ENCODE peak calls at places on chromosomes 12 and 14, in seven cellular contexts. Z is H1, F is mesendoderm, I is mesenchymal stem cell, D is neuronal stem cell, X is IMR-90, C is trophoblast cell. B is an unnamed sample.

GRCh38 chr12:102740157-102741032 is 176.6 kb downstream of the PAH start:
- DNase-seq in D (no peak), I (peak; percentile 47), X (peak; percentile 36), C (no peak), F (peak; percentile 17), Z (no peak), B (no peak)

GRCh38 chr12:40158592-40159111 is 52.8 kb upstream of the SLC2A13 start:
- DNase-seq in C (no peak), F (no peak), X (no peak), I (no peak), D (no peak), Z (no peak), B (no peak)

GRCh38 chr12:96501908-96502307 is 12.5 kb downstream of the CFAP54 start:
- DNase-seq in Z (no peak), X (no peak), F (no peak), D (no peak), C (no peak), I (no peak), B (no peak)

GRCh38 chr14:50823051-50823762 is 7.8 kb downstream of the NIN start:
- DNase-seq in F (peak; percentile 35), Z (no peak), D (no peak), C (peak; percentile 51), I (peak; percentile 57), X (no peak), B (no peak)

GRCh38 chr14:55071870-55072640 is 20.6 kb downstream of the MAPK1IP1L start:
- DNase-seq in Z (no peak), F (no peak), I (peak; percentile 95), X (peak; percentile 94), D (no peak), C (peak; percentile 4), B (no peak)

GRCh38 chr12:67910360-67911292 is 78.6 kb upstream of the IFNG-AS1 start:
- DNase-seq in D (no peak), I (peak; percentile 67), X (peak; percentile 95), Z (no peak), C (peak; percentile 32), F (no peak), B (no peak)

GRCh38 chr14:92686763-92687427 is 61.5 kb downstream of the LGMN start:
- DNase-seq in X (peak; percentile 43), C (peak; percentile 75), D (peak; percentile 84), F (peak; percentile 91), I (peak; percentile 77), Z (peak; percentile 66), B (peak; percentile 93)

GRCh38 chr12:50927356-50927755 is 25.0 kb upstream of the HIGD1C start:
- DNase-seq in I (no peak), Z (no peak), D (no peak), C (no peak), F (no peak), X (no peak), B (no peak)

GRCh38 chr14:101004954-101005353 is 101.4 kb upstream of the RTL1 start:
- DNase-seq in D (no peak), I (no peak), F (no peak), X (peak; percentile 87), C (no peak), Z (no peak), B (no peak)

GRCh38 chr14:101195309-101195724 is 291.8 kb upstream of the RTL1 start:
- DNase-seq in I (no peak), C (no peak), F (no peak), X (no peak), D (no peak), Z (no peak), B (peak; percentile 13)

DNA sequence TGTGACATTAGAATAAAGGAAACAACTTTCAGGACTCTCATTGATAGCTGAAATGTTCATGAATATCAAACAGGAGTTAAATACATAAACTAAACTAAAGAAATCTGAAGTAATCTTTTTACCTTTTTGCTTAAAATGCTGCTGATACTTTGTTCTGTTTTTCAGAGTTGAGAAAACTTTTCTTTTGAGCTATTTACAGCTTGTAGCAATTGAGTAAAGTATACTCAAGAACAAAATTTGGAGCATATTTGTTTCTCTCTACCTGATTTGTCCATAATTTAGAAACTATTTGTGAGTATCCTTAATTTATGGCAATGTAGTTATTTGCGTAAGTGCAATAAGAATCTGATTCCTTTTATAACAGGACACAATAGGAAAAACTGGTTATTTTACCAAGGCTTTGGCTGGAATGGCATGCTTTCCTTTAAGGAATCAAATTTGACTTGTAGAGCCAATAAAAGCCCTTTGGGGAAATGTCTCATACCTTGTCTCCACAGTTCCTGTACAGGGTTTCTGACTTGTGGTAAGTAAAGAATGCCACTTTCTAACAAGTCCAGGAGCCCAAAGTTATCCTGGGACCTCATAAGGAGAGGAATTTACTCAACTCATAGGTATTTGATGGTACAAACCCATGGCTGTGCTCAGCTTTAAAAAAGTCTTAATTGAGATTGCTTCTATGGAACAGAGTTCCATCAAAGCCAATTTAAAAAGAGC is 195.7 kb downstream of the TMEM117 start:
- DNase-seq in I (no peak), D (no peak), C (no peak), F (peak; percentile 7), Z (no peak), X (peak; percentile 28), B (no peak)
- H2BK120ac ChIP-seq in I (no peak overlapping the region), D (no peak overlapping the region), C (no peak overlapping the region), F (no peak overlapping the region), Z (no peak overlapping the region), X (no peak overlapping the region), B (no peak overlapping the region)

GRCh38 chr12:47221256-47222023 is 141.7 kb upstream of the AMIGO2 start:
- DNase-seq in F (no peak), Z (no peak), C (no peak), I (no peak), D (no peak), X (no peak), B (no peak)

GRCh38 chr12:47223848-47224213 is 144.1 kb upstream of the AMIGO2 start:
- DNase-seq in F (no peak), D (no peak), Z (no peak), I (peak; percentile 32), C (no peak), X (peak; percentile 22), B (no peak)

GRCh38 chr12:47224563-47225133 is 144.9 kb upstream of the AMIGO2 start:
- DNase-seq in F (no peak), D (no peak), C (no peak), Z (no peak), I (no peak), X (no peak), B (no peak)

GRCh38 chr12:47222592-47222959 is 142.8 kb upstream of the AMIGO2 start:
- DNase-seq in C (no peak), Z (peak; percentile 19), D (no peak), F (peak; percentile 65), X (no peak), I (no peak), B (peak; percentile 60)

DNA sequence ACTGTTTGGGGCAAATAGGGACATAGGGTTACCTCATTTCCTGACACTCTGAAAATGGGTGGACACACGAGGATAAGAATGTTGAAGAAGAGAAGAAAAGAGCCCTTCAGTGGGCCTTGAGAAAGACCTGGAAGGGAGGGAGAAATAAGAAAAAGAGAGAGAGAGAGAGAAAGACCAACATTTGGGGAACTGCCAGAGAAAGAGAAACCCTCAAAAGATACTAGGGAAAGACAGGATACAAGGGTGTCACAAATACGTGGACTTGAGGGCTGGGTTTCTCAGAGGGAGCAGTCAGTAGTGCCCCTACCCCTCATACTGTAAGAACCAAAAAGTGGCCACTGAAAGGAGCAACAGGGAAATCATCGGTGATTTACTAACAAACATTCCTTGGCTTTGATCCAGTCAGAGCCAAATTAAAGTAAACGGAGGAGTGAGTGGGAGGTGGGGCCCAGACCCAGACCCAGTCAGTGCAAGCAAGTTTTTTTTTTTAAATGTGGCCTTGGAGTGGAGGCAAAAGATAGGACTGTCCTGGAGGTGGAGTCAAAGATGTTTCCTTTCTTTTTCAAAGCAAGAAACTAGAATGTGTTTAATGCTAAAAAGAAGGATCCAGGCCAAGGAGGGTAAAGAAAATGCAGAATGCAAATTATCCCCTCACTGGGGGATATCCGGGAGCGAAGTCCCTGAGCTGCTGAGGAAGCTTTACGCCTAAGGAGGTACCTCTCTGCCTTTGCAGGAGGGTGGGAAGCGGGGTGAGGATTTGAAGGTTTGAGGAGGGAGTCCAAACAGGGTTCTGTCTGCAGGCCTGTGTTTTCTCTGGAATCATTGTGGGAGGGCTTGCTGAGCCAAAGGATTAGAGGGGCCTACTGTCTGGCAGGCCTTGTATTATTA is 143.4 kb upstream of the AMIGO2 start:
- DNase-seq in F (peak; percentile 91), D (no peak), I (peak; percentile 34), X (no peak), C (no peak), Z (peak; percentile 33), B (peak; percentile 85)
- H2BK120ac ChIP-seq in F (peak overlapping the region; percentile 93), D (no peak overlapping the region), I (peak overlapping the region; percentile 62), X (peak overlapping the region; percentile 73), C (peak overlapping the region; percentile 91), Z (peak overlapping the region; percentile 59), B (no peak overlapping the region)

GRCh38 chr14:43894534-43894933 is 612.5 kb downstream of the FSCB start:
- DNase-seq in X (peak; percentile 0), C (no peak), Z (no peak), I (peak; percentile 9), F (peak; percentile 65), D (no peak), B (no peak)
- H2BK120ac ChIP-seq in X (no peak overlapping the region), C (no peak overlapping the region), Z (no peak overlapping the region), I (no peak overlapping the region), F (no peak overlapping the region), D (no peak overlapping the region), B (no peak overlapping the region)

GRCh38 chr14:63432228-63432627 is 110.9 kb downstream of the PPP2R5E start:
- DNase-seq in X (no peak), C (no peak), Z (no peak), D (no peak), I (no peak), F (no peak), B (no peak)
- H2BK120ac ChIP-seq in X (no peak overlapping the region), C (no peak overlapping the region), Z (no peak overlapping the region), D (no peak overlapping the region), I (no peak overlapping the region), F (no peak overlapping the region), B (no peak overlapping the region)

DNA sequence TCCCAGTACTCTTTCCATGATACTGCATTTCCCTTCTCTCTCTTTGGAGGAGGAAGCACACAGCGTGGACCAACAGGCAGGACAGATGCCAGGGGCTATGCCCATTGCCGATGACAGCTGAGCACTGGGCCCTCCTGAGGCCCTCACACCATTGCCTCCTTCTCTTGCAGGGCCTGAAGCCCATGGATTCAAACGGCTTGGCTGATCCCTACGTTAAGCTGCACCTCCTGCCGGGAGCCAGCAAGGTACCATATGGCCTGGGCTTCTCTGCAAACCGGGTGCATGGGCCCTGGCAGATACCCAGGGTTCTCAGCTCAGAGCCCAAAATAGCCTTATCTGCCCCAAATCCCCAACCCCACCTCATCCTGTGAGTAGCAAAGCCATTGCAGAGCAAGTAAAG is 25.2 kb upstream of the OAS1 start:
- DNase-seq in I (no peak), Z (no peak), F (no peak), D (no peak), X (no peak), C (no peak), B (no peak)
- H2BK120ac ChIP-seq in I (no peak overlapping the region), Z (no peak overlapping the region), F (no peak overlapping the region), D (no peak overlapping the region), X (no peak overlapping the region), C (no peak overlapping the region), B (no peak overlapping the region)

GRCh38 chr12:7638764-7639570 is 26.7 kb downstream of the APOBEC1 start:
- DNase-seq in D (peak; percentile 86), C (peak; percentile 67), F (peak; percentile 94), X (peak; percentile 76), Z (peak; percentile 39), I (peak; percentile 78), B (peak; percentile 91)
- H2BK120ac ChIP-seq in D (no peak overlapping the region), C (no peak overlapping the region), F (no peak overlapping the region), X (no peak overlapping the region), Z (no peak overlapping the region), I (no peak overlapping the region), B (no peak overlapping the region)

B was measured in H9.